ENCODE peak calls at places on chromosomes 11 and 22, in five cellular contexts. P is neural progenitor cell, Z is A549, E is Peyer's patch, U is IMR-90. A is an unnamed sample. For H3K4me1, the result is how much of the 10 kb centered on the place peaks cover.

GRCh38 chr11:121654506-121655480 is 202.0 kb upstream of the SORL1-AS1 start:
- DNase-seq in P (no peak), Z (no peak), E (no peak), U (peak), A (no peak)

GRCh38 chr11:78907636-78908035 is 333.0 kb upstream of the NARS2 start:
- DNase-seq in P (no peak), Z (no peak), E (no peak), U (peak), A (no peak)

GRCh38 chr11:62555464-62556092 is 9.0 kb upstream of the AHNAK start:
- DNase-seq in P (peak), Z (peak), E (peak), U (peak), A (no peak)

GRCh38 chr22:29300807-29301601 is 5.4 kb upstream of the GAS2L1 start:
- DNase-seq in P (no peak), Z (no peak), E (no peak), U (no peak), A (no peak)

GRCh38 chr22:17606472-17606871 is 22.1 kb downstream of the ATP6V1E1 start:
- DNase-seq in P (no peak), Z (no peak), E (no peak), U (peak), A (no peak)

GRCh38 chr11:65741185-65741584 is 20.6 kb upstream of the RNASEH2C start:
- DNase-seq in P (no peak), Z (no peak), E (no peak), U (no peak), A (no peak)

GRCh38 chr11:1152316-1153104 is 5.2 kb upstream of the MUC5AC start:
- DNase-seq in P (no peak), Z (peak), E (no peak), U (peak), A (no peak)

GRCh38 chr11:96969251-96969650 is 579.4 kb downstream of the JRKL start:
- DNase-seq in P (no peak), Z (no peak), E (no peak), U (no peak), A (no peak)

GRCh38 chr11:75276696-75277095 is 36.1 kb downstream of the TPBGL start:
- DNase-seq in P (no peak), Z (no peak), E (no peak), U (no peak), A (no peak)

GRCh38 chr22:43136801-43137200 is 6.4 kb downstream of the MCAT start:
- DNase-seq in P (no peak), Z (no peak), E (no peak), U (no peak), A (no peak)

GRCh38 chr11:75733346-75734107 is 15.9 kb downstream of the MOGAT2 start:
- DNase-seq in P (peak), Z (no peak), E (no peak), U (no peak), A (no peak)

GRCh38 chr22:32920734-32921133 is 119.2 kb downstream of the TIMP3 start:
- DNase-seq in P (no peak), Z (no peak), E (no peak), U (no peak), A (no peak)

GRCh38 chr22:40243891-40244290 is 66.2 kb downstream of the TNRC6B start:
- DNase-seq in P (no peak), Z (no peak), E (no peak), U (no peak), A (no peak)

GRCh38 chr22:40764743-40765441 is 54.3 kb downstream of the SLC25A17 start:
- DNase-seq in P (no peak), Z (no peak), E (peak), U (no peak), A (no peak)

GRCh38 chr11:90148900-90149299 is 14.4 kb downstream of the NAALAD2 start:
- DNase-seq in P (no peak), Z (no peak), E (no peak), U (no peak), A (no peak)

GRCh38 chr11:704799-705645 is 1.0 kb upstream of the EPS8L2 start:
- DNase-seq in P (no peak), Z (peak), E (no peak), U (no peak), A (no peak)

GRCh38 chr22:47190957-47191323 is 428.5 kb downstream of the TBC1D22A start:
- DNase-seq in P (no peak), Z (no peak), E (no peak), U (no peak), A (no peak)

GRCh38 chr22:40654522-40655167 is 18.1 kb upstream of the MRTFA start:
- DNase-seq in P (no peak), Z (peak), E (no peak), U (peak), A (no peak)

GRCh38 chr22:21593406-21594232 is 26.1 kb downstream of the UBE2L3 start:
- DNase-seq in P (peak), Z (peak), E (no peak), U (no peak), A (no peak)

GRCh38 chr11:64313491-64314145 is 3.7 kb downstream of the TRMT112 start:
- DNase-seq in P (no peak), Z (no peak), E (no peak), U (no peak), A (no peak)

GRCh38 chr11:81744336-81745116 is 989.1 kb downstream of the FAM181B start:
- DNase-seq in P (no peak), Z (no peak), E (no peak), U (no peak), A (no peak)

GRCh38 chr11:73787051-73787642 is 527 bp upstream of the MRPL48 start:
- DNase-seq in P (no peak), Z (no peak), E (no peak), U (no peak), A (no peak)

GRCh38 chr11:64204464-64204989 is 2.0 kb upstream of the FERMT3 start:
- DNase-seq in P (peak), Z (peak), E (peak), U (peak), A (peak)

GRCh38 chr11:106974831-106975230 is 43.4 kb downstream of the GUCY1A2 start:
- DNase-seq in P (no peak), Z (no peak), E (no peak), U (no peak), A (no peak)

GRCh38 chr11:62132188-62132587 is 8.4 kb downstream of the INCENP start:
- DNase-seq in P (no peak), Z (no peak), E (no peak), U (no peak), A (no peak)

GRCh38 chr11:45028921-45029680 is 78.4 kb upstream of the TP53I11 start:
- DNase-seq in P (no peak), Z (no peak), E (peak), U (no peak), A (no peak)
- H3K4me1 ChIP-seq in P (under half), Z (under half), E (under half), U (under half), A (under half)

DNA sequence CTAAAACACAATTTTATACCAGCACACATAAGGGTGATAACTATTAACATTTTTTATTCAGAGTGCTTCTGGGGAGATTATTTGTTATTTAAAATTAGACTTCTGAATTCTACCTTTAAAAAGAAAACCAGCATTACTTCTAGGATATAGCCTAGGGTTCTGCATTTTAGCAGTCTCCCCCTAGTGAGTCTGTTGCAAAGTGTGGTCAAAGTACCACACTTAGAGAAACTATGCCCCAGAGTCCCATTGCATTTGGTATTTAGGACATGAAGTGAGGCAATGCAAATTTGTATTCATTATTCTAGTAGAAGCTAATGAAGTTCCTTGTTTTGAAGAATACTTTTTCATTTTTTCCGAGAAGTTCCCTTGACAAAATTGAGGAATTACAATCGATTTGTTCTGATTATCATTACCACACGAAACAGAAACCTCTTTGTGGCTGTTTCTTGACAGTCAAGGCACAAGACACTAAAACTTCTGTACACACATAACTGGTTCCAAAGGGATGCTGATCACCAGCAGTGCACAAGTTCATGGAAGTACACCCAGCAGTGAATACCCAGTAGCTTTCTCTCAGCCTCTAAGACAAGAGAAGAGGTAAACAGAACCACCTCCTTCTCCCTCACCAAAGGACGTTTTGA is 27.4 kb upstream of the CCDC34 start:
- DNase-seq in P (no peak), Z (no peak), E (no peak), U (no peak), A (no peak)
- H3K4me1 ChIP-seq in P (half or more), Z (half or more), E (under half), U (under half), A (under half)

DNA sequence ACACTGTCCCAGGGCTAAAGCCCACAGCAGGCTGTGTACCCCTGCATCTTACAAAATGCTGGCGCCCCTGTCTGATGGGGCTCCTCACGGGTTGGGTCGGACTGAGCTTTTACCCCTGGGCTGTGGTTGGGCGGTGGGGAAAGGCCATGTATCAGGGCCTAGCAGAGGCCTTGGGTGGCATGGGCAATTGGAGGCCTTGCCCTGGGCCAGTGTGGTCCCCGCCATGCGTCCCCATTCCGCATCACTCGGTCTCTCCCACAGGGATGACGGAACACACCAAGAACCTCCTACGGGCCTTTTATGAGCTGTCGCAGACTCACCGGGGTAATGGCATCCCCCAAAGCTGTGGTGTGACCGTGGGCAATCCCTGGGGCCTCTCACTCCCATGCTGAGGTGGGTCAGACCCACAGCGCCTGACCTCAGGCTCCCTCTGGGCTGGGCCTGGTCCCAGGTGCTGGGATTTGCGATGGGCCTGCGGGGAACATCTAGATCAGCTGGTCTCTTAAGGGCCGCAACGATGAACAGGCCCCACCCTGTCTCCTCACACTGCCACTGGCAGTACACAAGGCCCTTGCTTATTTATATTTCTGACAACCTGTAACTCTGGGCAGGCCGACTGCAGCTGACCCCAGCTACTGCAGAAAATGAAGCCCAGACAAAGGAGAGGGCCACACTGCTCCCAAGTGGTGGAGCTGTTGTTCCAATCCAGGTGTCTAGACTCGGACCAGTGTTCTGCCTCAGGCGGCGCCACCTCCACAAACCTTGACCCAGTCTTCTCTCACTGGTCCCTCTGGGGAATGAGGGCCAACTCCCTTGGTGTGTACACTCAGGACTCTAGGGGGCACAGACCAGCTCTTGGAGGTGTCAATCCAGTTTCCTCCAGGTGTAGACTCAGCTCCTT is 12.3 kb downstream of the SLC16A8 start:
- DNase-seq in P (no peak), Z (no peak), E (no peak), U (no peak), A (no peak)
- H3K4me1 ChIP-seq in P (under half), Z (under half), E (under half), U (under half), A (under half)

GRCh38 chr11:86069408-86070086 is 663 bp upstream of the PICALM start:
- DNase-seq in P (no peak), Z (peak), E (peak), U (peak), A (no peak)
- H3K4me1 ChIP-seq in P (under half), Z (under half), E (under half), U (under half), A (under half)

GRCh38 chr11:68137833-68138232 is 16.6 kb upstream of the CHKA start:
- DNase-seq in P (no peak), Z (no peak), E (no peak), U (no peak), A (no peak)
- H3K4me1 ChIP-seq in P (under half), Z (under half), E (under half), U (under half), A (under half)

GRCh38 chr11:120126543-120126942 is 11.4 kb downstream of the TRIM29 start:
- DNase-seq in P (no peak), Z (no peak), E (no peak), U (no peak), A (no peak)
- H3K4me1 ChIP-seq in P (under half), Z (half or more), E (under half), U (under half), A (under half)

GRCh38 chr11:13118691-13119090 is 109.6 kb downstream of the RASSF10 start:
- DNase-seq in P (no peak), Z (no peak), E (no peak), U (no peak), A (no peak)
- H3K4me1 ChIP-seq in P (under half), Z (half or more), E (under half), U (under half), A (under half)

A was measured in neuronal stem cell.